ENCODE peak calls at places on chromosomes 13 and 19, in six cellular contexts. S is NCI-H1417; N is lung microvascular endothelial cell; L is HT1080; F is keratinocyte; B is CD4-positive, alpha-beta T cell. J is an unnamed sample.

GRCh38 chr13:34156841-34157365 is 339.0 kb downstream of the RFC3 start:
- DNase-seq in F (peak), N (peak), B (no peak), L (peak), S (peak), J (peak)

GRCh38 chr19:39499082-39499642 is 415 bp downstream of the DLL3 start:
- DNase-seq in S (peak), L (no peak), B (no peak), N (peak), F (no peak), J (no peak)

GRCh38 chr13:97445504-97446187 is 11.7 kb downstream of the RAP2A start:
- DNase-seq in S (peak), F (no peak), L (no peak), N (no peak), B (no peak), J (no peak)

GRCh38 chr19:51325161-51325979 is 13.9 kb downstream of the IGLON5 start:
- DNase-seq in S (no peak), N (no peak), L (no peak), F (no peak), B (no peak), J (no peak)

GRCh38 chr19:18764591-18765051 is 26.5 kb downstream of the COMP start:
- DNase-seq in S (no peak), L (peak), F (no peak), N (no peak), B (no peak), J (no peak)

GRCh38 chr19:17213334-17213733 is 1.8 kb upstream of the USE1 start:
- DNase-seq in L (no peak), N (no peak), S (no peak), F (no peak), B (no peak), J (no peak)

GRCh38 chr19:18831524-18832330 is at the start of gene UPF1:
- DNase-seq in B (peak), L (peak), N (peak), F (peak), S (peak), J (peak)

GRCh38 chr19:4493929-4494690 is 22.0 kb downstream of the HDGFL2 start:
- DNase-seq in B (no peak), F (no peak), L (no peak), N (no peak), S (no peak), J (no peak)

GRCh38 chr13:50593228-50593627 is 250.3 kb downstream of the DLEU7 start:
- DNase-seq in L (no peak), F (no peak), B (no peak), N (no peak), S (no peak), J (no peak)

GRCh38 chr13:94196426-94196825 is 283.1 kb downstream of the DCT start:
- DNase-seq in F (no peak), S (no peak), L (no peak), N (no peak), B (no peak), J (no peak)

GRCh38 chr19:18282021-18282787 is 782 bp upstream of the JUND start:
- DNase-seq in N (no peak), F (no peak), B (no peak), L (peak), S (peak), J (no peak)

GRCh38 chr13:73073050-73073449 is 14.2 kb downstream of the KLF5 start:
- DNase-seq in L (no peak), B (no peak), F (no peak), N (no peak), S (no peak), J (no peak)

GRCh38 chr19:53865523-53865917 is 2.2 kb upstream of the MYADM start:
- DNase-seq in L (no peak), F (no peak), B (no peak), S (no peak), N (no peak), J (no peak)

GRCh38 chr19:45446944-45447343 is 20.9 kb upstream of the FOSB start:
- DNase-seq in N (no peak), L (no peak), S (no peak), B (no peak), F (peak), J (no peak)

GRCh38 chr19:38718747-38719543 is 25.3 kb downstream of the CAPN12 start:
- DNase-seq in B (no peak), L (peak), S (no peak), N (no peak), F (no peak), J (no peak)

GRCh38 chr13:27493981-27494380 is 43.6 kb upstream of the MTIF3 start:
- DNase-seq in L (no peak), N (no peak), S (no peak), F (no peak), B (no peak), J (no peak)

J was measured in GOT3.